ENCODE peak calls at places on chromosomes 1 and 21, in seven cellular contexts. J is memory B cell, Z is dorsolateral prefrontal cortex, U is NCI-H69, W is fibroblast of lung, Y is NCI-H1105, R is M059J. A is an unnamed sample.

GRCh38 chr1:59290173-59290954 is 6.5 kb upstream of the FGGY start:
- DNase-seq in J (no peak), Z (no peak), U (peak; percentile 58), W (peak; percentile 48), Y (no peak), R (peak; percentile 72), A (peak; percentile 95)

GRCh38 chr21:36769051-36769867 is 70.3 kb downstream of the SIM2 start:
- DNase-seq in J (no peak), Z (no peak), U (peak; percentile 49), W (peak; percentile 96), Y (no peak), R (peak; percentile 67), A (no peak)

GRCh38 chr1:200302893-200303250 is 107.0 kb downstream of the ZNF281 start:
- DNase-seq in J (no peak), Z (peak; percentile 65), U (peak; percentile 74), W (peak; percentile 13), Y (no peak), R (no peak), A (peak; percentile 44)

GRCh38 chr1:237411621-237412020 is 369.6 kb downstream of the RYR2 start:
- DNase-seq in J (no peak), Z (no peak), U (no peak), W (no peak), Y (no peak), R (peak; percentile 18), A (peak; percentile 62)

GRCh38 chr1:193448682-193449461 is 262.5 kb upstream of the B3GALT2 start:
- DNase-seq in J (peak; percentile 7), Z (no peak), U (no peak), W (no peak), Y (no peak), R (no peak), A (peak; percentile 43)

GRCh38 chr1:112536561-112536960 is 27.8 kb downstream of the WNT2B start:
- DNase-seq in J (no peak), Z (no peak), U (no peak), W (peak; percentile 92), Y (no peak), R (no peak), A (no peak)

GRCh38 chr1:92882817-92883216 is 51.0 kb downstream of the RPL5 start:
- DNase-seq in J (peak; percentile 7), Z (no peak), U (peak; percentile 41), W (no peak), Y (no peak), R (peak; percentile 67), A (peak; percentile 17)

GRCh38 chr1:219467524-219467923 is 145.4 kb downstream of the ZC3H11B start:
- DNase-seq in J (no peak), Z (no peak), U (no peak), W (peak; percentile 42), Y (no peak), R (no peak), A (no peak)

GRCh38 chr1:108877858-108878257 is 1.1 kb downstream of the GPSM2 start:
- DNase-seq in J (no peak), Z (no peak), U (peak; percentile 59), W (peak; percentile 16), Y (peak; percentile 16), R (peak; percentile 45), A (peak; percentile 45)

GRCh38 chr1:223153177-223154119 is 10.4 kb upstream of the TLR5 start:
- DNase-seq in J (no peak), Z (no peak), U (peak; percentile 24), W (peak; percentile 67), Y (no peak), R (peak; percentile 78), A (no peak)

GRCh38 chr1:9294440-9294773 is 1.7 kb downstream of the SPSB1 start:
- DNase-seq in J (no peak), Z (no peak), U (no peak), W (peak; percentile 94), Y (no peak), R (peak; percentile 91), A (peak; percentile 88)

GRCh38 chr1:42963378-42964005 is 4.8 kb upstream of the SLC2A1 start:
- DNase-seq in J (no peak), Z (no peak), U (peak; percentile 10), W (peak; percentile 95), Y (no peak), R (peak; percentile 88), A (peak; percentile 95)